ENCODE peak calls at places on chromosome 10, in eight cellular contexts. U, S, Y, J, C, Z, N and O are unnamed samples.

GRCh38 chr10:8325015-8325414 is 270.5 kb downstream of the GATA3 start:
- DNase-seq in Z (no peak), U (no peak), Y (no peak), C (no peak), N (no peak), J (no peak), S (no peak), O (no peak)

GRCh38 chr10:3068968-3069737 is 1.8 kb downstream of the PFKP start:
- DNase-seq in Y (peak), J (no peak), U (peak), S (peak), N (no peak), C (no peak), Z (peak), O (no peak)

GRCh38 chr10:14384096-14384730 is 53.5 kb upstream of the FRMD4A start:
- DNase-seq in C (no peak), Z (no peak), J (no peak), Y (no peak), N (no peak), U (no peak), S (no peak), O (no peak)

GRCh38 chr10:106980711-106981460 is 183.6 kb downstream of the SORCS1 start:
- DNase-seq in Y (no peak), C (no peak), N (no peak), J (peak), Z (no peak), U (no peak), S (no peak), O (no peak)

GRCh38 chr10:121324678-121325213 is 273.5 kb downstream of the FGFR2 start:
- DNase-seq in J (no peak), N (no peak), S (no peak), C (no peak), Z (no peak), U (no peak), Y (peak), O (no peak)

GRCh38 chr10:12448729-12449391 is 99.5 kb downstream of the CAMK1D start:
- DNase-seq in C (no peak), U (no peak), S (peak), Z (peak), J (peak), N (peak), Y (no peak), O (no peak)

GRCh38 chr10:28728396-28728795 is 51.1 kb downstream of the BAMBI start:
- DNase-seq in U (no peak), Z (no peak), S (no peak), C (no peak), N (no peak), J (no peak), Y (no peak), O (no peak)

GRCh38 chr10:100895346-100895745 is 17.4 kb upstream of the SLF2 start:
- DNase-seq in Y (no peak), Z (no peak), J (no peak), C (no peak), N (no peak), U (no peak), S (no peak), O (no peak)

GRCh38 chr10:89431977-89432376 is 17.6 kb downstream of the IFIT5 start:
- DNase-seq in J (no peak), S (no peak), U (no peak), N (peak), C (no peak), Y (peak), Z (no peak), O (no peak)

GRCh38 chr10:97755718-97756117 is 16.1 kb downstream of the SFRP5 start:
- DNase-seq in U (no peak), S (no peak), N (no peak), Y (no peak), C (no peak), J (no peak), Z (no peak), O (no peak)

GRCh38 chr10:119189811-119190282 is 11.2 kb upstream of the PRDX3 start:
- DNase-seq in U (no peak), N (peak), Z (peak), S (no peak), J (peak), C (no peak), Y (no peak), O (peak)

GRCh38 chr10:29811751-29812427 is 177.1 kb upstream of the SVIL start:
- DNase-seq in N (peak), U (peak), C (peak), J (no peak), Y (no peak), Z (peak), S (no peak), O (no peak)

GRCh38 chr10:61708841-61709240 is 46.1 kb downstream of the CABCOCO1 start:
- DNase-seq in N (no peak), C (no peak), U (no peak), Y (no peak), S (no peak), J (no peak), Z (no peak), O (no peak)

GRCh38 chr10:31961675-31962074 is 33.0 kb upstream of the ARHGAP12 start:
- DNase-seq in J (no peak), Y (no peak), N (peak), C (no peak), S (no peak), Z (peak), U (no peak), O (no peak)

GRCh38 chr10:96283351-96283750 is 12.0 kb upstream of the BLNK start:
- DNase-seq in C (no peak), U (no peak), Z (no peak), J (no peak), N (no peak), Y (no peak), S (no peak), O (no peak)

GRCh38 chr10:17816208-17816607 is 7.1 kb downstream of the MRC1 start:
- DNase-seq in N (no peak), Y (no peak), Z (no peak), J (no peak), C (no peak), S (no peak), U (no peak), O (no peak)